ENCODE peak calls at places on chromosome 5, in six cellular contexts. C is MV-4-11, O is H7, U is non-pigmented ciliary epithelial cell, A is HS-5, L is left colon. N is an unnamed sample.
A peak's percentile ranks its signal among the peaks of the same experiment; 100 is the strongest.

GRCh38 chr5:113375492-113376060 is 59.2 kb downstream of the TSSK1B start:
- DNase-seq in C (peak; percentile 70), O (no peak), U (no peak), A (no peak), L (no peak), N (no peak)

GRCh38 chr5:151819830-151820229 is 48.1 kb downstream of the G3BP1 start:
- DNase-seq in C (no peak), O (no peak), U (no peak), A (no peak), L (no peak), N (no peak)

GRCh38 chr5:118506453-118506852 is 481.9 kb downstream of the DTWD2 start:
- DNase-seq in C (peak; percentile 94), O (no peak), U (no peak), A (no peak), L (no peak), N (no peak)

GRCh38 chr5:154593091-154593490 is 115.1 kb upstream of the HAND1 start:
- DNase-seq in C (no peak), O (no peak), U (peak; percentile 15), A (no peak), L (no peak), N (no peak)

GRCh38 chr5:110965773-110966581 is 105.5 kb upstream of the TSLP start:
- DNase-seq in C (no peak), O (no peak), U (no peak), A (no peak), L (no peak), N (no peak)

GRCh38 chr5:178413992-178414391 is 176.2 kb downstream of the COL23A1 start:
- DNase-seq in C (no peak), O (peak; percentile 69), U (no peak), A (no peak), L (no peak), N (no peak)

GRCh38 chr5:143119881-143120341 is 283.6 kb downstream of the NR3C1 start:
- DNase-seq in C (no peak), O (no peak), U (no peak), A (no peak), L (no peak), N (no peak)

GRCh38 chr5:60334281-60334713 is 365.7 kb downstream of the DEPDC1B start:
- DNase-seq in C (peak; percentile 49), O (no peak), U (peak; percentile 68), A (peak; percentile 60), L (no peak), N (no peak)

GRCh38 chr5:1751864-1752822 is 47.5 kb downstream of the MRPL36 start:
- DNase-seq in C (no peak), O (peak; percentile 53), U (no peak), A (no peak), L (no peak), N (no peak)

GRCh38 chr5:148259288-148259687 is 9.3 kb upstream of the SPINK13 start:
- DNase-seq in C (no peak), O (no peak), U (no peak), A (no peak), L (no peak), N (no peak)

GRCh38 chr5:128905225-128906110 is 59.8 kb upstream of the SLC27A6 start:
- DNase-seq in C (peak; percentile 24), O (peak; percentile 2), U (peak; percentile 45), A (peak; percentile 34), L (no peak), N (no peak)

GRCh38 chr5:87400305-87400899 is 12.3 kb downstream of the CCNH start:
- DNase-seq in C (peak; percentile 65), O (no peak), U (no peak), A (no peak), L (no peak), N (no peak)

GRCh38 chr5:73254634-73255033 is 81.6 kb downstream of the TMEM174 start:
- DNase-seq in C (no peak), O (no peak), U (no peak), A (no peak), L (no peak), N (no peak)

GRCh38 chr5:67732921-67733320 is 482.6 kb upstream of the PIK3R1 start:
- DNase-seq in C (no peak), O (no peak), U (no peak), A (no peak), L (no peak), N (no peak)

N was measured in heart right ventricle.